ENCODE peak calls at places on chromosome 18, in four cellular contexts. One of them, this sample, is unnamed.

GRCh38 chr18:31217455-31217854 is 54.8 kb upstream of the DSC1 start:
- DNase-seq in adrenal gland: no peak
- DNase-seq in GM18507: no peak
- DNase-seq in stimulated activated CD4-positive, alpha-beta T cell treated with anti-CD3 and anti-CD28 coated beads, TNF-alpha, amount 100 ng/mL, for 24 hours: no peak
- DNase-seq in this sample: no peak

GRCh38 chr18:9475643-9476580 is 599 bp downstream of the RALBP1 start:
- DNase-seq in stimulated activated CD4-positive, alpha-beta T cell treated with anti-CD3 and anti-CD28 coated beads, TNF-alpha, amount 100 ng/mL, for 24 hours: peak; percentile 43
- DNase-seq in GM18507: peak; percentile 55
- DNase-seq in adrenal gland: no peak
- DNase-seq in this sample: peak; percentile 58

GRCh38 chr18:55587341-55588000 is 521 bp downstream of the TCF4 start:
- DNase-seq in adrenal gland: peak; percentile 33
- DNase-seq in GM18507: no peak
- DNase-seq in stimulated activated CD4-positive, alpha-beta T cell treated with anti-CD3 and anti-CD28 coated beads, TNF-alpha, amount 100 ng/mL, for 24 hours: no peak
- DNase-seq in this sample: no peak

GRCh38 chr18:69071680-69072079 is 273.8 kb downstream of the CCDC102B start:
- DNase-seq in adrenal gland: no peak
- DNase-seq in GM18507: no peak
- DNase-seq in stimulated activated CD4-positive, alpha-beta T cell treated with anti-CD3 and anti-CD28 coated beads, TNF-alpha, amount 100 ng/mL, for 24 hours: no peak
- DNase-seq in this sample: no peak

GRCh38 chr18:43486462-43486861 is 209.2 kb upstream of the SYT4 start:
- DNase-seq in stimulated activated CD4-positive, alpha-beta T cell treated with anti-CD3 and anti-CD28 coated beads, TNF-alpha, amount 100 ng/mL, for 24 hours: no peak
- DNase-seq in GM18507: no peak
- DNase-seq in adrenal gland: no peak
- DNase-seq in this sample: no peak

GRCh38 chr18:49548266-49548665 is 13.6 kb upstream of the LIPG start:
- DNase-seq in stimulated activated CD4-positive, alpha-beta T cell treated with anti-CD3 and anti-CD28 coated beads, TNF-alpha, amount 100 ng/mL, for 24 hours: no peak
- DNase-seq in adrenal gland: no peak
- DNase-seq in GM18507: no peak
- DNase-seq in this sample: no peak

GRCh38 chr18:79809482-79810192 is 11.9 kb downstream of the KCNG2 start:
- DNase-seq in adrenal gland: no peak
- DNase-seq in stimulated activated CD4-positive, alpha-beta T cell treated with anti-CD3 and anti-CD28 coated beads, TNF-alpha, amount 100 ng/mL, for 24 hours: no peak
- DNase-seq in GM18507: no peak
- DNase-seq in this sample: no peak

GRCh38 chr18:74342416-74343043 is 26.9 kb downstream of the C18orf63 start:
- DNase-seq in stimulated activated CD4-positive, alpha-beta T cell treated with anti-CD3 and anti-CD28 coated beads, TNF-alpha, amount 100 ng/mL, for 24 hours: no peak
- DNase-seq in adrenal gland: peak; percentile 42
- DNase-seq in GM18507: no peak
- DNase-seq in this sample: no peak

GRCh38 chr18:10123006-10123950 is 209.5 kb downstream of the VAPA start:
- DNase-seq in adrenal gland: no peak
- DNase-seq in stimulated activated CD4-positive, alpha-beta T cell treated with anti-CD3 and anti-CD28 coated beads, TNF-alpha, amount 100 ng/mL, for 24 hours: no peak
- DNase-seq in GM18507: no peak
- DNase-seq in this sample: no peak

GRCh38 chr18:23166863-23167531 is 31.7 kb downstream of the CABLES1 start:
- DNase-seq in adrenal gland: no peak
- DNase-seq in stimulated activated CD4-positive, alpha-beta T cell treated with anti-CD3 and anti-CD28 coated beads, TNF-alpha, amount 100 ng/mL, for 24 hours: no peak
- DNase-seq in GM18507: no peak
- DNase-seq in this sample: no peak

GRCh38 chr18:69883781-69884180 is 63.9 kb downstream of the CD226 start:
- DNase-seq in GM18507: no peak
- DNase-seq in adrenal gland: no peak
- DNase-seq in stimulated activated CD4-positive, alpha-beta T cell treated with anti-CD3 and anti-CD28 coated beads, TNF-alpha, amount 100 ng/mL, for 24 hours: no peak
- DNase-seq in this sample: no peak

GRCh38 chr18:62973689-62974088 is 258.3 kb downstream of the PHLPP1 start:
- DNase-seq in adrenal gland: no peak
- DNase-seq in stimulated activated CD4-positive, alpha-beta T cell treated with anti-CD3 and anti-CD28 coated beads, TNF-alpha, amount 100 ng/mL, for 24 hours: no peak
- DNase-seq in GM18507: no peak
- DNase-seq in this sample: no peak

GRCh38 chr18:25759111-25759510 is 331.3 kb downstream of the SS18 start:
- DNase-seq in GM18507: no peak
- DNase-seq in adrenal gland: no peak
- DNase-seq in stimulated activated CD4-positive, alpha-beta T cell treated with anti-CD3 and anti-CD28 coated beads, TNF-alpha, amount 100 ng/mL, for 24 hours: no peak
- DNase-seq in this sample: no peak

GRCh38 chr18:63074987-63075404 is 244.6 kb downstream of the BCL2 start:
- DNase-seq in GM18507: no peak
- DNase-seq in adrenal gland: peak; percentile 60
- DNase-seq in stimulated activated CD4-positive, alpha-beta T cell treated with anti-CD3 and anti-CD28 coated beads, TNF-alpha, amount 100 ng/mL, for 24 hours: peak; percentile 39
- DNase-seq in this sample: no peak

GRCh38 chr18:38575648-38576047 is 1010.0 kb upstream of the CELF4 start:
- DNase-seq in adrenal gland: no peak
- DNase-seq in stimulated activated CD4-positive, alpha-beta T cell treated with anti-CD3 and anti-CD28 coated beads, TNF-alpha, amount 100 ng/mL, for 24 hours: no peak
- DNase-seq in GM18507: no peak
- DNase-seq in this sample: no peak

GRCh38 chr18:68722807-68723206 is 7.9 kb upstream of the TMX3 start:
- DNase-seq in GM18507: no peak
- DNase-seq in stimulated activated CD4-positive, alpha-beta T cell treated with anti-CD3 and anti-CD28 coated beads, TNF-alpha, amount 100 ng/mL, for 24 hours: no peak
- DNase-seq in adrenal gland: no peak
- DNase-seq in this sample: no peak

GRCh38 chr18:49207373-49207772 is 253.1 kb downstream of the DYM start:
- DNase-seq in GM18507: no peak
- DNase-seq in adrenal gland: no peak
- DNase-seq in stimulated activated CD4-positive, alpha-beta T cell treated with anti-CD3 and anti-CD28 coated beads, TNF-alpha, amount 100 ng/mL, for 24 hours: no peak
- DNase-seq in this sample: no peak

GRCh38 chr18:56124186-56124585 is 514.2 kb downstream of the TXNL1 start:
- DNase-seq in GM18507: no peak
- DNase-seq in adrenal gland: no peak
- DNase-seq in stimulated activated CD4-positive, alpha-beta T cell treated with anti-CD3 and anti-CD28 coated beads, TNF-alpha, amount 100 ng/mL, for 24 hours: no peak
- DNase-seq in this sample: no peak

GRCh38 chr18:58887613-58887963 is 22.9 kb downstream of the ZNF532 start:
- DNase-seq in adrenal gland: peak; percentile 47
- DNase-seq in GM18507: no peak
- DNase-seq in stimulated activated CD4-positive, alpha-beta T cell treated with anti-CD3 and anti-CD28 coated beads, TNF-alpha, amount 100 ng/mL, for 24 hours: no peak
- DNase-seq in this sample: no peak

GRCh38 chr18:49175071-49175470 is 224.3 kb upstream of the SMAD7 start:
- DNase-seq in GM18507: no peak
- DNase-seq in stimulated activated CD4-positive, alpha-beta T cell treated with anti-CD3 and anti-CD28 coated beads, TNF-alpha, amount 100 ng/mL, for 24 hours: no peak
- DNase-seq in adrenal gland: no peak
- DNase-seq in this sample: no peak

GRCh38 chr18:58605027-58606020 is 23.6 kb downstream of the ALPK2 start:
- DNase-seq in stimulated activated CD4-positive, alpha-beta T cell treated with anti-CD3 and anti-CD28 coated beads, TNF-alpha, amount 100 ng/mL, for 24 hours: no peak
- DNase-seq in adrenal gland: no peak
- DNase-seq in GM18507: no peak
- DNase-seq in this sample: no peak

GRCh38 chr18:46481048-46481846 is 175.8 kb downstream of the LOXHD1 start:
- DNase-seq in GM18507: no peak
- DNase-seq in stimulated activated CD4-positive, alpha-beta T cell treated with anti-CD3 and anti-CD28 coated beads, TNF-alpha, amount 100 ng/mL, for 24 hours: peak; percentile 31
- DNase-seq in adrenal gland: peak; percentile 39
- DNase-seq in this sample: no peak

GRCh38 chr18:41767960-41768359 is 187.1 kb upstream of the PIK3C3 start:
- DNase-seq in stimulated activated CD4-positive, alpha-beta T cell treated with anti-CD3 and anti-CD28 coated beads, TNF-alpha, amount 100 ng/mL, for 24 hours: no peak
- DNase-seq in adrenal gland: peak; percentile 27
- DNase-seq in GM18507: no peak
- DNase-seq in this sample: no peak

GRCh38 chr18:49094979-49095632 is 144.3 kb upstream of the SMAD7 start:
- DNase-seq in GM18507: no peak
- DNase-seq in stimulated activated CD4-positive, alpha-beta T cell treated with anti-CD3 and anti-CD28 coated beads, TNF-alpha, amount 100 ng/mL, for 24 hours: no peak
- DNase-seq in adrenal gland: no peak
- DNase-seq in this sample: no peak

GRCh38 chr18:8224576-8224975 is 384.7 kb upstream of the RAB12 start:
- DNase-seq in stimulated activated CD4-positive, alpha-beta T cell treated with anti-CD3 and anti-CD28 coated beads, TNF-alpha, amount 100 ng/mL, for 24 hours: no peak
- DNase-seq in GM18507: no peak
- DNase-seq in adrenal gland: no peak
- DNase-seq in this sample: no peak

GRCh38 chr18:78330761-78331160 is 648.9 kb upstream of the SALL3 start:
- DNase-seq in GM18507: no peak
- DNase-seq in adrenal gland: no peak
- DNase-seq in stimulated activated CD4-positive, alpha-beta T cell treated with anti-CD3 and anti-CD28 coated beads, TNF-alpha, amount 100 ng/mL, for 24 hours: no peak
- DNase-seq in this sample: no peak

GRCh38 chr18:10197097-10197496 is 257.3 kb upstream of the APCDD1 start:
- DNase-seq in adrenal gland: no peak
- DNase-seq in GM18507: no peak
- DNase-seq in stimulated activated CD4-positive, alpha-beta T cell treated with anti-CD3 and anti-CD28 coated beads, TNF-alpha, amount 100 ng/mL, for 24 hours: no peak
- DNase-seq in this sample: no peak

GRCh38 chr18:71105078-71105819 is 816.4 kb downstream of the SOCS6 start:
- DNase-seq in GM18507: no peak
- DNase-seq in adrenal gland: no peak
- DNase-seq in stimulated activated CD4-positive, alpha-beta T cell treated with anti-CD3 and anti-CD28 coated beads, TNF-alpha, amount 100 ng/mL, for 24 hours: no peak
- DNase-seq in this sample: no peak

GRCh38 chr18:13276530-13277520 is 58.3 kb downstream of the LDLRAD4 start:
- DNase-seq in adrenal gland: no peak
- DNase-seq in GM18507: no peak
- DNase-seq in stimulated activated CD4-positive, alpha-beta T cell treated with anti-CD3 and anti-CD28 coated beads, TNF-alpha, amount 100 ng/mL, for 24 hours: no peak
- DNase-seq in this sample: no peak

GRCh38 chr18:3747176-3747973 is 297.4 kb downstream of the TGIF1 start:
- DNase-seq in stimulated activated CD4-positive, alpha-beta T cell treated with anti-CD3 and anti-CD28 coated beads, TNF-alpha, amount 100 ng/mL, for 24 hours: no peak
- DNase-seq in GM18507: no peak
- DNase-seq in adrenal gland: peak; percentile 37
- DNase-seq in this sample: no peak

GRCh38 chr18:5662586-5663090 is 118.8 kb upstream of the EPB41L3 start:
- DNase-seq in stimulated activated CD4-positive, alpha-beta T cell treated with anti-CD3 and anti-CD28 coated beads, TNF-alpha, amount 100 ng/mL, for 24 hours: no peak
- DNase-seq in adrenal gland: no peak
- DNase-seq in GM18507: no peak
- DNase-seq in this sample: no peak

GRCh38 chr18:13547347-13547746 is 179.0 kb downstream of the FAM210A start:
- DNase-seq in GM18507: no peak
- DNase-seq in adrenal gland: no peak
- DNase-seq in stimulated activated CD4-positive, alpha-beta T cell treated with anti-CD3 and anti-CD28 coated beads, TNF-alpha, amount 100 ng/mL, for 24 hours: no peak
- DNase-seq in this sample: no peak

GRCh38 chr18:49251451-49251850 is 209.0 kb downstream of the DYM start:
- DNase-seq in adrenal gland: no peak
- DNase-seq in GM18507: no peak
- DNase-seq in stimulated activated CD4-positive, alpha-beta T cell treated with anti-CD3 and anti-CD28 coated beads, TNF-alpha, amount 100 ng/mL, for 24 hours: no peak
- DNase-seq in this sample: no peak

This sample was measured in GM12892.